ENCODE peak calls at places on chromosomes 13 and 19, in five cellular contexts. I is SK-N-SH, T is H1, J is HepG2, G is K562. O is an unnamed sample.

GRCh38 chr13:74644239-74644638 is 510.0 kb upstream of the KLF12 start:
- DNase-seq in J (no peak), I (no peak), G (no peak), T (no peak), O (no peak)

GRCh38 chr13:98480915-98481510 is 95.9 kb downstream of the STK24 start:
- DNase-seq in I (peak), J (no peak), T (no peak), G (peak), O (no peak)

GRCh38 chr19:16382775-16383543 is 58.3 kb downstream of the KLF2 start:
- DNase-seq in T (peak), I (peak), J (peak), G (peak), O (no peak)

GRCh38 chr19:48715276-48715675 is 4.2 kb downstream of the MAMSTR start:
- DNase-seq in I (no peak), G (no peak), T (no peak), J (no peak), O (no peak)

GRCh38 chr13:34816543-34816942 is 125.5 kb upstream of the NBEA start:
- DNase-seq in I (no peak), T (no peak), G (no peak), J (no peak), O (no peak)

GRCh38 chr19:5484398-5485285 is 29.4 kb downstream of the ZNRF4 start:
- DNase-seq in J (peak), G (no peak), T (no peak), I (peak), O (no peak)

GRCh38 chr13:114339779-114340534 is 25.7 kb downstream of the CHAMP1 start:
- DNase-seq in J (peak), I (peak), G (no peak), T (no peak), O (no peak)

GRCh38 chr13:110652231-110652730 is 36.9 kb downstream of the NAXD start:
- DNase-seq in G (no peak), T (peak), J (no peak), I (no peak), O (no peak)

GRCh38 chr13:99990045-99990977 is 8.7 kb downstream of the ZIC2 start:
- DNase-seq in J (no peak), G (no peak), T (peak), I (peak), O (no peak)

GRCh38 chr19:55544776-55545439 is 435 bp downstream of the SBK3 start:
- DNase-seq in T (no peak), J (peak), G (peak), I (no peak), O (no peak)

GRCh38 chr13:25980255-25980654 is 71.6 kb downstream of the SHISA2 start:
- DNase-seq in J (peak), G (no peak), I (peak), T (no peak), O (no peak)

GRCh38 chr19:14147797-14148605 is 11.6 kb upstream of the ASF1B start:
- DNase-seq in T (peak), I (peak), G (peak), J (peak), O (no peak)

GRCh38 chr13:43877788-43878187 is 1.8 kb downstream of the CCDC122 start:
- DNase-seq in J (no peak), T (no peak), G (no peak), I (no peak), O (no peak)

GRCh38 chr19:28841531-28841930 is 371.4 kb downstream of the UQCRFS1 start:
- DNase-seq in T (no peak), G (no peak), I (no peak), J (no peak), O (no peak)

GRCh38 chr19:44891016-44891882 is at the start of gene TOMM40:
- DNase-seq in I (peak), T (peak), J (peak), G (no peak), O (no peak)

DNA sequence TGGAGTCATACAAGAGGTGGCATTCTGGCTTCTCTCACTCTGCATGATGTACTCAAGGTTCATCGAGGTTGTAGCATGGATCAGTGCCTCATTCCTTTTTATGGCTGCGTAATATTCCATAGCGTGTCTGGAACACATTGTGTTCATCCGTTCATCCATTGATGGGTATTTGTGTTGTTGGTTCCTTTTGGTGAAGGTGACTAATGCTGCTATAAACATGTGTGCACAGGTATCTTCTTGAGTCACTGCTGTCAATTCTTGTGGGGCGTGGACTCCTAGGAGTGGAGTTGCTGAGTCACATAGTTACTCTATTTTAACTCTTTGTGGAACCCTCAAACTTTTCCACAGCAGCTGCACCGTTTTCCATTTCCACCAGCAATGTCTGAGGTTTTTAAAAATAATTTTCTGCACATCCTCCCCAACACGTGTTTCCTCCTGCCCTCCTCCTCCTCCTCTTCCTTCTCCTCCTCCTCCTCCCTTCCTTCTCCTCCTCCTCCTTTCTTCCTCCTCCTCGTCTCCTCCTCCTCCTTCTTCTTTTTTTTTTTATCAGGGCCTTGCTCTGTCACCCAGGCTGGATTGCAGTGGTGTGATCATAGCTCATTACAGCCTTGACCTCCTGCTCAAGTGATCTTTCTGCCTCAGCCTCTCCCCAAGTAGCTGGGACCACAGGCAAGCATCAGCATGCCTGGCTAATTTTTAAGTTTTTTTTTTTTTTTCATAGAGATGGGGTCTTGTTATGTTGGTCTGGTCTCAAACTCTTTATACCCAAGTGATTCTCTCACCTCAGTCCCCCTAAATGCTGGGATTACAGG is 2.0 kb upstream of the TMEM221 start:
- DNase-seq in T (no peak), G (no peak), J (no peak), I (no peak), O (no peak)
- TF ChIP-seq GABPA in T (no peak), G (no peak), J (no peak), I (no peak), O (no peak)

GRCh38 chr13:87678353-87678752 is 7.2 kb downstream of the SLITRK5 start:
- DNase-seq in J (no peak), I (peak), G (no peak), T (peak), O (no peak)
- H3K4me3 ChIP-seq in J (no peak), I (peak), G (no peak), T (peak), O (no peak)

GRCh38 chr19:18021121-18021755 is 13.3 kb downstream of the ARRDC2 start:
- DNase-seq in J (no peak), I (no peak), G (peak), T (no peak), O (no peak)

GRCh38 chr19:18027151-18027550 is 19.2 kb downstream of the ARRDC2 start:
- DNase-seq in T (no peak), G (no peak), J (no peak), I (no peak), O (no peak)

GRCh38 chr19:18020212-18021067 is 12.5 kb downstream of the ARRDC2 start:
- DNase-seq in G (no peak), I (peak), T (no peak), J (peak), O (no peak)

DNA sequence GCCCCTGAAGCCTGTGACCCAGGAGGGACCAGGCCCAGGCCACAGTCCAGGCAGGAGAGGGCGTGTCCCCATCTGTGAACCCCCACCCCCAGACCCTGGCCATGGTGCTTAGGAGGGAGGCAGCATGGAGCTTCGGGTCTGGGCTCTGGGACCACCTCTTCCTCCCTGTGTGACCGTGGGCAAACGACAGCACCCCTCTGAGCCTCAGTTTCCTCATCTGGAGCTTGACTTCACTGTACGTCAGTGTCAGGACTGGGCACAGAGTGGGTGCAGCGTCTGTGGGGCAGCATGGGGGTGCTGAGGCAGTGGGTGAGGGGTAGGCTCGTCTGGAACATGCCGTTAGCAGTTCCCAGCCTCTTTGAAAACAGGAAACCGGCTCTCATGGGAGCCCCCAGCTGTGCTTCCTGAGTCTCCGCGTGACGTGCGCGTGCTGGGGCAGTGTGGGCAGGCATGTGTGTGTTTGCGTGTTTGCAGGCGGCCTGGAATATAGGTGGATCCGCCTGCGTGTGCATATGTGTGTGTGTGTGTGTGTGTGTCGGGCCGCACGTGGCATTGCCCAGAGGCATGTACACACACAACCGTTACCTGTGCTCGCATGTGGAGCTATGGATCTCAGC is 15.7 kb downstream of the ARRDC2 start:
- DNase-seq in I (no peak), J (no peak), T (no peak), G (peak), O (no peak)
- TF ChIP-seq EP300 in I (no peak), J (no peak), T (no peak), G (no peak), O (peak)

GRCh38 chr19:50790898-50791562 is 815 bp downstream of the ACP4 start:
- DNase-seq in J (no peak), I (no peak), T (no peak), G (no peak), O (no peak)
- TF ChIP-seq GABPA in J (no peak), I (no peak), T (no peak), G (no peak), O (no peak)

DNA sequence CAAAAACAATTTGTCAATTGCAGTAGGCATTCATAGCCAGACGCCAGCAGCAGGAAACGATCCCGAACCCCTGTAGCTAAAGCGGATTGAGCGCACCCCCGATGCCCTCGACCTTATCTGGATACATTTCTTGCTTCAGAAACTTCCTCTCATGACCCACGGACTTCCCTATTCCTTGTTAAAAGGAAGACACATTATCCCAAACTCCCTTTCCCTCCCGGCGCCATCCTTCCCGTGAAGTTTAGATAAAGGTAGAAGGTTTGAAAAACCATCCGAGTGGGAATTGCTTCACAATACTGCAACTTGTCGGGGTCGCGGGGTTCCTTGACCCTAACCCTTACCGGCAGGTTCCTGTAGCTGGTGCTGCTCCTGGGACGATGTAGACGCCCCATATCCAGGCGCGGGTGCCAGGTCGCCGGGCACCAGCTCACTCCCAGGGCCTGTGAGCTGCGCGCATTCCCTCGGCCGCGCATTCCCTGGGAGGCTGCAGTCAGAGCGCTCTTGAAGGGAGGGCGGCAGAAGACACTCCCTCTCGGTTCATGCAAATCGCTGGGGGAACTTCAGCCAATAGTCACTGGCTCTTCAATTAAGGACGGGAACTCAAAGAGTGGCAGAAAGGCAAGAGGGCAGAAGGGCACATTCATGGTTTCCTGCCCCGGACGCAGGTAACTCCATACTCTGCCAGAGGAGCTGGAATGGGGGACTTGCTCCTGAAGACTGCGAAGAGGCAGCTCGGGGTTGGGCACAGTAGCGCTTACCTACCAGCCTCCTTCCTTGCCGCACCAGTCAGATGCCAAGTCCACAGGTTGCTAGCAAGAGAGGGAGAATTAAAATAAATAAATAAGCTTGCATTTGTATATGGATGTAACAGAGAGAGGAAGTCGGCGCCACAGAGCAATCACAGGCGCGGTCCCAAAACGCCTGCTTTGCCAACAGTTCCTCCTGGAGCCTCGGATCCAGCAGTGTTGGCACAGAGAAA is 674 bp downstream of the PCDH20 start:
- DNase-seq in T (peak), I (peak), G (no peak), J (peak), O (no peak)
- H3K4me3 ChIP-seq in T (peak), I (peak), G (no peak), J (peak), O (no peak)

DNA sequence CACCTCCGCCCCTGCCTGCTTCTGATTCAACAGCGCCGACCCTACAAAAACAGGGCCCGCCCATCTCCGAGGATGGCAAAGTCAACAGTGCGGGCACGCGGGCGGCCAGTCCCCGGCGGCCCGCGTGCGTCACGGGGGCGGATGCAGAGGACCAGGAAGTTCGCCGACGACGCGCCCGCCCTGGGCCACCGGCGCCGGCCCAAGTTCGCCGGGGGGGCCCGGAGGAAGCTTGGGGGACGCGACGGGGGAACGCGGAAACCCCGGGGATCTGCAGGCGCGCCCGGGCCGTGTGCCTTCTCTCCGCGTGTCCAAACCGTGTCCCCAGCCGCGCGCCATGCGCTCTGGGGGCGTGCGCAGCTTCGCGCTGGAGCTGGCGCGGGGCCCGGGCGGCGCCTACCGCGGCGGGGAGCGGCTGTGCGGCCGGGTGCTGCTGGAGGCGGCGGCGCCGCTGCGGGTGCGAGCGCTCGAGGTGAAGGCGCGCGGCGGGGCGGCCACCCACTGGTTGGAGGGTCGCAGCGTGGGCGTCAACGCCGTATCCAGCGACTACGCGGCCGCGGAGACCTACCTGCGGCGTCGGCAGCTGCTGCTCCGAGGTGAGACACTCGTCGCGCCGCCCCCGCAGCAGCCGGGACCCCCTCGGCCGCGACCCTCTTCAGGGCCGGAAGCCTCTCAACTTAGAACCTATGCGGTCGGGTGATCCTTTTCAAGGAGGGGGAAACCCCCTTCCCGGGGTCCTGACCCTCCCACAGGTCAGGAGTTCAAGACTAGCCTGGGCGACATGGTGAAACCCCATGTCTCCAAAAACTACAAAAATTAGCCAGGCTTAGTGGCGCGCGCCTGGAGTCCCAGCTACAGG is 6.8 kb upstream of the ARRDC2 start:
- DNase-seq in T (peak), J (peak), I (peak), G (peak), O (no peak)
- TF ChIP-seq EP300 in T (no peak), J (no peak), I (no peak), G (no peak), O (no peak)

O was measured in GM12878.